ENCODE peak calls at places on chromosomes 1 and 21, in seven cellular contexts. W, I, K, H, J, G and D are unnamed samples.

GRCh38 chr1:56223962-56224361 is 355.4 kb downstream of the PLPP3 start:
- DNase-seq in H (no peak), J (no peak), K (no peak), G (no peak), W (no peak), I (no peak), D (no peak)

GRCh38 chr1:100736766-100737165 is 17.2 kb downstream of the VCAM1 start:
- DNase-seq in I (no peak), K (no peak), J (no peak), W (no peak), G (peak; percentile 68), H (no peak), D (no peak)

GRCh38 chr1:193031431-193031830 is 27.7 kb downstream of the UCHL5 start:
- DNase-seq in W (no peak), J (no peak), I (no peak), H (no peak), K (no peak), G (peak; percentile 38), D (no peak)

GRCh38 chr1:206109718-206110117 is 7.5 kb downstream of the AVPR1B start:
- DNase-seq in H (no peak), G (no peak), I (no peak), J (no peak), K (no peak), W (no peak), D (no peak)

GRCh38 chr1:245213066-245213465 is 58.3 kb downstream of the KIF26B start:
- DNase-seq in K (no peak), J (no peak), G (no peak), H (no peak), I (no peak), W (no peak), D (no peak)

GRCh38 chr1:9476790-9477463 is 62.3 kb upstream of the SLC25A33 start:
- DNase-seq in J (no peak), G (no peak), W (no peak), H (no peak), K (no peak), I (peak; percentile 24), D (no peak)

GRCh38 chr1:245046764-245047163 is 108.0 kb upstream of the KIF26B start:
- DNase-seq in G (no peak), H (no peak), W (no peak), K (no peak), J (no peak), I (no peak), D (no peak)

GRCh38 chr1:109838838-109839240 is 71.8 kb upstream of the CSF1 start:
- DNase-seq in J (peak; percentile 53), G (no peak), I (peak; percentile 66), H (no peak), W (no peak), K (no peak), D (no peak)

GRCh38 chr1:64563958-64564565 is 94.1 kb downstream of the CACHD1 start:
- DNase-seq in K (no peak), H (no peak), G (no peak), W (no peak), I (no peak), J (no peak), D (no peak)

GRCh38 chr1:191432817-191433216 is 725.4 kb upstream of the RGS18 start:
- DNase-seq in W (no peak), J (no peak), K (no peak), H (no peak), G (no peak), I (no peak), D (no peak)

GRCh38 chr1:171222961-171223360 is 25.3 kb upstream of the FMO1 start:
- DNase-seq in J (no peak), H (no peak), W (no peak), I (no peak), K (no peak), G (no peak), D (no peak)

GRCh38 chr1:47347735-47348134 is 14.1 kb downstream of the CMPK1 start:
- DNase-seq in K (no peak), G (no peak), J (no peak), I (no peak), H (no peak), W (no peak), D (no peak)

GRCh38 chr1:246961939-246962373 is 30.2 kb upstream of the AHCTF1 start:
- DNase-seq in J (no peak), H (no peak), I (no peak), G (peak; percentile 12), K (no peak), W (no peak), D (no peak)

GRCh38 chr1:19450811-19451564 is 34.4 kb downstream of the CAPZB start:
- DNase-seq in H (no peak), I (peak; percentile 74), K (no peak), W (no peak), G (peak; percentile 90), J (peak; percentile 72), D (no peak)

GRCh38 chr21:46550511-46550941 is 54.4 kb downstream of the S100B start:
- DNase-seq in W (no peak), K (no peak), J (no peak), G (no peak), I (no peak), H (no peak), D (no peak)

GRCh38 chr1:159927887-159928431 is 2.7 kb upstream of the TAGLN2 start:
- DNase-seq in W (no peak), H (no peak), G (no peak), I (no peak), J (no peak), K (no peak), D (no peak)

DNA sequence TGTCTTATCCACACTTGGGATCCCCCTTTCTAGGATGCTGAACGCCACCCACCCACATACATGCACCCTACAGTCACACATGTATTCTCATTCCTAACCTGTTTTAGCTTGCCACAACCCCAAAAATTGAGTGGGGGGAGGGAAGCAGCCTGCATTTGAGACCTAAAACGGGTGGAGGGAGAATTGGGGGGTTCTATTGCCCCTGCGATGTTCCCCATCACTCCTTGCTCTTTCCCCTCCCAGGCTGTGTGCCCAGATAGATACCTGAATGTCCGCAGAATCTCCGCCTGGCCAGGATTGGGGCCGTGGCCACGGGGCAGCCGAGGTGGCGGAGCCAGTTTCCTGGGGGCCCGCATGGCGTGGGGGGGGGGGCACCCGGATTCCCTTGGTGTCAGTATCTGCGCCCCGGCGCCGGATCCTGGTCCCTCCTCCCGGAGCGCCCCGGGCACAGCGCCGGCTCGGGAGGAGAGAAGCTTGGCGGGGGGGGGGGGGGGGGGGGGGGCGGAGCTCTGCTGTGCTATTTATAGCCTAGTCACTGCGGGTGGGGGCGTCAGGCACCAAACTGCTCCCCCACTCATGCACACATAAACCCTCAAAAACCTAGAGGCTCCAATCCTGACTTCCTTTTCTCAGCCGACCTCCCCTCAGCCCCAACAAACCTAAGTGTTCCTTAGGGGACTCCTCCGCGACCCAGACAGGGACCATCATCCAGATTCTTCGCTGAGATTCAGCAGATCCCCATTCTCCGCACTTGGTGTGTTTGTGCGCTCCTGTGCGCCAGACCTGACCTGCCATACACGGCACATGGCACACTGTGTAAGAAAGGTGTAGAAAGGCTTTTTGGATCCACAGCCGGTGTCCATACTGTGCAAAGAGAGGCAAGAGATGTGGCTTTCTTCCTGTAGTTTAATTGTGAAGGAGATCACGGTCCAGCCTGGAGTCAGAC is 1.9 kb downstream of the ANKRD34A start:
- DNase-seq in W (no peak), I (no peak), G (no peak), J (peak; percentile 66), H (no peak), K (peak; percentile 78), D (no peak)
- TF ChIP-seq POLR2A in W (peak; percentile 3), I (no peak), G (no peak), J (peak; percentile 21), H (no peak), K (no peak), D (no peak)

GRCh38 chr1:157806431-157807149 is 13.3 kb downstream of the FCRL1 start:
- DNase-seq in I (no peak), G (no peak), H (no peak), W (peak; percentile 8), J (no peak), K (no peak), D (no peak)
- TF ChIP-seq POLR2A in I (no peak), G (no peak), H (no peak), W (no peak), J (no peak), K (no peak), D (no peak)

DNA sequence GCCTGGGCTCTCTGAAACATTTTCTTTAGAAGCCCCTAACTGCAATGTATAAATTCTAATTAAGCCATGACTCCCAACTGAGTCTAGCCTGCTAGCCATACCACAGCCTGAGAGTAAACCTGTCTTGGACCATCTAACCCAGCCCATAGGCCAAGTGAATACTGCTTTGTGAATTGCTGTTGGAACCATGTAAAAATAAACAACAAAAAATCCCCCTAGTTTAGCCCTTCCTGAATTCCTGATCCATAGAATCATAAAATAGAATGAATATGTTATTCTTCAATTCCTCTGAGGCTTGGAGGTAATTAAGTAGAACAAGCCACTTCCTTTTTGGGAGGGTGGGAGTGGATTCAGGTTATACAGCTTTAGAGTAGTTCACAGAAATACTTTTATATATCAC is 1496.4 kb downstream of the MRPL39 start:
- DNase-seq in H (no peak), G (no peak), W (no peak), J (no peak), I (no peak), K (no peak), D (no peak)
- TF ChIP-seq POLR2A in H (no peak), G (no peak), W (no peak), J (no peak), I (no peak), K (no peak), D (no peak)

GRCh38 chr1:224932607-224933249 is 3.3 kb downstream of the DNAH14 start:
- DNase-seq in W (no peak), K (no peak), J (no peak), H (no peak), I (no peak), G (no peak), D (no peak)

GRCh38 chr1:224931605-224932004 is 2.1 kb downstream of the DNAH14 start:
- DNase-seq in W (no peak), J (no peak), I (no peak), H (no peak), K (no peak), G (no peak), D (no peak)

GRCh38 chr1:224933584-224933983 is 4.1 kb downstream of the DNAH14 start:
- DNase-seq in I (no peak), J (no peak), W (no peak), H (no peak), K (no peak), G (no peak), D (no peak)

GRCh38 chr1:224928906-224929305 is 569 bp upstream of the DNAH14 start:
- DNase-seq in I (no peak), H (no peak), W (no peak), K (no peak), G (no peak), J (no peak), D (no peak)

DNA sequence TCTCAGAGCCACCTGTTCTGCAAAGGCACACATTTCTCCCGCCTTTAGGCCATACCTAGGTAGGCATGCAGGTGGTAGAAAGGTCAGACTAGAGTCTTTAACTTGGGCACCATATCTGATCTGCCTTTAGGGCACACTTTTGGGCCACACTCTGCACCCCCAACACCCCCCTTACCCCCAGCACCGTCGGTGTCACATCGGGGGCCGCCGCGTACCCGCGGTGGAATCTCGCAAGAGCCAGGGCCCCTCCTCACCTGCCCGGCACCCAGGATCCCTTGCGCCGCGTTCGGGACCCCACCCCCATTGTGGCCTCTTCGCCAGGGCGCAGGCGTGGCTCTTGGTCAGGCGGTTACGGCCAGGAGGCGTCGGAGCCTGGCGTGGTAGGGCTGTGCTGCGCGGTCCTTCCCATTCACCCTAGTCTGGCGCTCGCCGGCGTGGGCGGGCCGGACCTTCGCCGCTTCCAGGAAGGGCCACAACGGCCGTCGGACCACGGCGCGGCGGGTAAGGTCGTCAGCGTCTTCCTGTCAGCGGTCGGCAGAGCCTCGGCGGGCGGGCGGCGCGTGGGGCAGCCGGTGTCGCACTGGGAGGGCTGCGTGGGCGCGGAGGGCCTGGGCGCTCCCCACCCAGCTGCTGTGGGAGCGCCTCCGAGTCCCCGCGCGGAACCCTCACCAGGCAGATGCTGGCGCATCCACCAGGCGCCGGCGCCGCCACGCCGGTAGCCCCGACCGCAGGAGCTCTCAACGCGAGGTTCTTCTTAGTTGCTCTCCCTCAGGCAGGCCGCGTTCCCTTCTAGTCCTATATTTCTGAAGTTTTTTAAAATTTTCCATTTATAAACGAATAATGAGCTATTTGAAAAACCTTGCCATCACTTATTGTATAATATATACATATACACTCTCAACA is at the start of gene DNAH14:
- DNase-seq in I (peak; percentile 89), W (no peak), J (peak; percentile 14), G (peak; percentile 73), K (peak; percentile 62), H (peak; percentile 80), D (peak; percentile 30)
- TF ChIP-seq POLR2A in I (peak; percentile 93), W (peak; percentile 35), J (no peak), G (peak; percentile 20), K (peak; percentile 20), H (peak; percentile 19), D (peak; percentile 24)